ENCODE peak calls at places on chromosomes 7 and 10, in six cellular contexts. One of them, this sample, is unnamed.
A peak's percentile ranks its signal among the peaks of the same experiment; 100 is the strongest.

GRCh38 chr10:17210361-17210760 is 8.9 kb upstream of the TRDMT1 start:
- DNase-seq in endothelial cell: no peak
- DNase-seq in H9: no peak
- DNase-seq in brain microvascular endothelial cell: no peak
- DNase-seq in lower leg skin: no peak
- DNase-seq in RWPE1: no peak
- DNase-seq in this sample: no peak

GRCh38 chr10:2023687-2024086 is 286.4 kb upstream of the ADARB2 start:
- DNase-seq in endothelial cell: no peak
- DNase-seq in H9: no peak
- DNase-seq in brain microvascular endothelial cell: no peak
- DNase-seq in lower leg skin: no peak
- DNase-seq in RWPE1: no peak
- DNase-seq in this sample: no peak

GRCh38 chr7:156650042-156650441 is 9.5 kb downstream of the RNF32 start:
- DNase-seq in endothelial cell: peak; percentile 45
- DNase-seq in H9: peak; percentile 59
- DNase-seq in brain microvascular endothelial cell: no peak
- DNase-seq in lower leg skin: no peak
- DNase-seq in RWPE1: peak; percentile 23
- DNase-seq in this sample: peak; percentile 7

GRCh38 chr10:6275022-6275997 is 72.6 kb downstream of the PFKFB3 start:
- DNase-seq in endothelial cell: no peak
- DNase-seq in H9: peak; percentile 80
- DNase-seq in brain microvascular endothelial cell: peak; percentile 98
- DNase-seq in lower leg skin: peak; percentile 96
- DNase-seq in RWPE1: peak; percentile 93
- DNase-seq in this sample: peak; percentile 99

GRCh38 chr7:17301491-17302101 is 3.1 kb downstream of the AHR start:
- DNase-seq in endothelial cell: peak; percentile 18
- DNase-seq in H9: no peak
- DNase-seq in brain microvascular endothelial cell: peak; percentile 60
- DNase-seq in lower leg skin: peak; percentile 68
- DNase-seq in RWPE1: no peak
- DNase-seq in this sample: peak; percentile 31

GRCh38 chr7:21365866-21366624 is 61.8 kb upstream of the SP4 start:
- DNase-seq in endothelial cell: no peak
- DNase-seq in H9: no peak
- DNase-seq in brain microvascular endothelial cell: peak; percentile 25
- DNase-seq in lower leg skin: no peak
- DNase-seq in RWPE1: peak; percentile 79
- DNase-seq in this sample: no peak

GRCh38 chr10:85611093-85611740 is 755.4 kb downstream of the GRID1 start:
- DNase-seq in endothelial cell: no peak
- DNase-seq in H9: peak; percentile 11
- DNase-seq in brain microvascular endothelial cell: no peak
- DNase-seq in lower leg skin: no peak
- DNase-seq in RWPE1: no peak
- DNase-seq in this sample: no peak

GRCh38 chr10:117719558-117719957 is 177.0 kb downstream of the EMX2 start:
- DNase-seq in endothelial cell: no peak
- DNase-seq in H9: no peak
- DNase-seq in brain microvascular endothelial cell: no peak
- DNase-seq in lower leg skin: no peak
- DNase-seq in RWPE1: no peak
- DNase-seq in this sample: no peak

GRCh38 chr10:123687758-123688157 is 21.6 kb downstream of the GPR26 start:
- DNase-seq in endothelial cell: no peak
- DNase-seq in H9: peak; percentile 66
- DNase-seq in brain microvascular endothelial cell: no peak
- DNase-seq in lower leg skin: no peak
- DNase-seq in RWPE1: no peak
- DNase-seq in this sample: no peak

GRCh38 chr10:124106241-124106905 is 13.0 kb upstream of the CHST15 start:
- DNase-seq in endothelial cell: no peak
- DNase-seq in H9: no peak
- DNase-seq in brain microvascular endothelial cell: peak; percentile 81
- DNase-seq in lower leg skin: peak; percentile 59
- DNase-seq in RWPE1: peak; percentile 81
- DNase-seq in this sample: peak; percentile 51

GRCh38 chr7:56063882-56064625 is at the start of gene SUMF2:
- DNase-seq in endothelial cell: peak; percentile 92
- DNase-seq in H9: peak; percentile 93
- DNase-seq in brain microvascular endothelial cell: peak; percentile 74
- DNase-seq in lower leg skin: peak; percentile 84
- DNase-seq in RWPE1: peak; percentile 98
- DNase-seq in this sample: peak; percentile 71
- TF ChIP-seq CTCF in endothelial cell: no peak
- TF ChIP-seq CTCF in H9: peak; percentile 34
- TF ChIP-seq CTCF in brain microvascular endothelial cell: peak; percentile 22
- TF ChIP-seq CTCF in lower leg skin: no peak
- TF ChIP-seq CTCF in RWPE1: peak; percentile 23
- TF ChIP-seq CTCF in this sample: peak; percentile 38

GRCh38 chr7:28617308-28617707 is 205.0 kb downstream of the CREB5 start:
- DNase-seq in endothelial cell: no peak
- DNase-seq in H9: no peak
- DNase-seq in brain microvascular endothelial cell: no peak
- DNase-seq in lower leg skin: no peak
- DNase-seq in RWPE1: no peak
- DNase-seq in this sample: no peak

GRCh38 chr7:28613262-28613661 is 200.9 kb downstream of the CREB5 start:
- DNase-seq in endothelial cell: no peak
- DNase-seq in H9: no peak
- DNase-seq in brain microvascular endothelial cell: no peak
- DNase-seq in lower leg skin: no peak
- DNase-seq in RWPE1: peak; percentile 70
- DNase-seq in this sample: no peak

GRCh38 chr7:28618383-28618782 is 206.1 kb downstream of the CREB5 start:
- DNase-seq in endothelial cell: no peak
- DNase-seq in H9: no peak
- DNase-seq in brain microvascular endothelial cell: no peak
- DNase-seq in lower leg skin: no peak
- DNase-seq in RWPE1: no peak
- DNase-seq in this sample: no peak

GRCh38 chr7:28619256-28619655 is 206.9 kb downstream of the CREB5 start:
- DNase-seq in endothelial cell: no peak
- DNase-seq in H9: no peak
- DNase-seq in brain microvascular endothelial cell: no peak
- DNase-seq in lower leg skin: no peak
- DNase-seq in RWPE1: no peak
- DNase-seq in this sample: no peak

GRCh38 chr7:28615091-28615490 is 202.8 kb downstream of the CREB5 start:
- DNase-seq in endothelial cell: no peak
- DNase-seq in H9: peak; percentile 60
- DNase-seq in brain microvascular endothelial cell: no peak
- DNase-seq in lower leg skin: no peak
- DNase-seq in RWPE1: no peak
- DNase-seq in this sample: no peak
- TF ChIP-seq CTCF in endothelial cell: no peak
- TF ChIP-seq CTCF in H9: peak; percentile 61
- TF ChIP-seq CTCF in brain microvascular endothelial cell: peak; percentile 52
- TF ChIP-seq CTCF in lower leg skin: no peak
- TF ChIP-seq CTCF in RWPE1: no peak
- TF ChIP-seq CTCF in this sample: peak; percentile 9

DNA sequence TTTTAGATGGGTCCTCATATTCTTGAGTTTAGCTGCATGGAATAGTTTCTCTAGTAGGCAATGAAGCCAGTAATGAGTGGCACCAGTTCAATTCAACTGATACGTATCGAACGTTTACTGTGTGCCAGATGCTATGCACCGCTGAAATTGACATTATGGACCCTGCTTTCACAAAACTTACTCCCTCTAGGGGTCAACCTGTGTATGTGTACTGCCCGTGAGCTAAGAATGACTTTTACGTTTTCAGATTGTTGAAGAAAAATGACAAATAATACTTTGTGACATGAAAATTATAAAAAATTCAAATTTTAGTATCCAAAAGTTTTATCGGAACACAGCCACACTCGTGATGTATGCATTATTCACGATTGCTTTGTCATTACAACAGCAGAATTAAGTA is 95.5 kb downstream of the ZMYND11 start:
- DNase-seq in endothelial cell: peak; percentile 5
- DNase-seq in H9: no peak
- DNase-seq in brain microvascular endothelial cell: no peak
- DNase-seq in lower leg skin: no peak
- DNase-seq in RWPE1: no peak
- DNase-seq in this sample: no peak
- TF ChIP-seq CTCF in endothelial cell: peak; percentile 75
- TF ChIP-seq CTCF in H9: peak; percentile 82
- TF ChIP-seq CTCF in brain microvascular endothelial cell: peak; percentile 59
- TF ChIP-seq CTCF in lower leg skin: no peak
- TF ChIP-seq CTCF in RWPE1: peak; percentile 27
- TF ChIP-seq CTCF in this sample: peak; percentile 76

GRCh38 chr7:117375380-117375779 is 51.9 kb downstream of the ASZ1 start:
- DNase-seq in endothelial cell: no peak
- DNase-seq in H9: no peak
- DNase-seq in brain microvascular endothelial cell: no peak
- DNase-seq in lower leg skin: no peak
- DNase-seq in RWPE1: no peak
- DNase-seq in this sample: no peak
- TF ChIP-seq CTCF in endothelial cell: no peak
- TF ChIP-seq CTCF in H9: peak; percentile 38
- TF ChIP-seq CTCF in brain microvascular endothelial cell: peak; percentile 43
- TF ChIP-seq CTCF in lower leg skin: no peak
- TF ChIP-seq CTCF in RWPE1: peak; percentile 10
- TF ChIP-seq CTCF in this sample: peak; percentile 51

GRCh38 chr7:80997841-80998240 is 79.0 kb upstream of the SEMA3C start:
- DNase-seq in endothelial cell: no peak
- DNase-seq in H9: no peak
- DNase-seq in brain microvascular endothelial cell: no peak
- DNase-seq in lower leg skin: no peak
- DNase-seq in RWPE1: no peak
- DNase-seq in this sample: no peak
- TF ChIP-seq CTCF in endothelial cell: no peak
- TF ChIP-seq CTCF in H9: no peak
- TF ChIP-seq CTCF in brain microvascular endothelial cell: no peak
- TF ChIP-seq CTCF in lower leg skin: no peak
- TF ChIP-seq CTCF in RWPE1: no peak
- TF ChIP-seq CTCF in this sample: no peak

DNA sequence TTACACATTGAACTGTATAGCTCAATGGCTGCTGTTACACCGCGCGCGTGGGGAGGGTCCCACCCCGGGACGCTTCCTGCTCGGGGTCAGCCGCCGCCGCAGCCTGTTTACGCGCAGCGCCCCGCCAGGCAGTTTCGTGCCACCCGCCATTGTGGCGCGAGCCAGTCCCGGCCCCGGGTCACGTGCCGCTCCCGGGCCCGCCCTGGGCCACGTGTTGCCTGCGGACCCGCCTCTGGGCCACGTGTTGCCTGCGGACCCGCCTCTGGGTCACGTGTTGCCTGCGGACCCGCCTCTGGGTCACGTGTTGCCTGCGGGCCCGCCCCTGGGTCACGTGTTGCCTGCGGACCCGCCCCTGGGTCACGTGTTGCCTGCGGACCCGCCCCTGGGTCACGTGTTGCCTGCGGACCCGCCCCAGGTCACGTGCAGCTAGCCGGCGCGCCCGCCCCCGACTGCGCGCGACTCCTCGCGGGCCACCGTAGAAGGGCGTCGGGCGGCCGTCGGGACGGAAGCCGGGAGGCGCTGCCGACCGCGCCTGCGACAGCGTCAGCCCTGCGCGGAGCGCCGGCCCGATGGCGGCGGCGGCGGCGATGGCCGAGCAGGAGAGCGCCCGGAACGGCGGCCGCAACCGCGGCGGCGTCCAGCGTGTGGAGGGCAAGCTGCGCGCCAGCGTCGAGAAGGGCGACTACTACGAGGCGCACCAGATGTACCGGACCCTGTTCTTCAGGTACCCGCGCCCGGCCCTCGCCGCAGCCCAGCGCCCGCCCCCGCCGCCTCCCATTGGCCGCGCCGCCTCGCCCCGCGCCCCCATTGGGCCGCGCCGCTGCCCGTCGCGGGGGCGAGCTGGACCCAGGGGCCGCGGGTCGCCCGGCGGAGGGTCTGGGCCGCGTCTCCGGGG is at the start of gene GET4:
- DNase-seq in endothelial cell: peak; percentile 97
- DNase-seq in H9: peak; percentile 96
- DNase-seq in brain microvascular endothelial cell: peak; percentile 95
- DNase-seq in lower leg skin: peak; percentile 94
- DNase-seq in RWPE1: peak; percentile 86
- DNase-seq in this sample: peak; percentile 96
- TF ChIP-seq CTCF in endothelial cell: no peak
- TF ChIP-seq CTCF in H9: peak; percentile 16
- TF ChIP-seq CTCF in brain microvascular endothelial cell: peak; percentile 11
- TF ChIP-seq CTCF in lower leg skin: no peak
- TF ChIP-seq CTCF in RWPE1: no peak
- TF ChIP-seq CTCF in this sample: peak; percentile 45

GRCh38 chr7:24979470-24979862 is 512 bp downstream of the OSBPL3 start:
- DNase-seq in endothelial cell: peak; percentile 64
- DNase-seq in H9: no peak
- DNase-seq in brain microvascular endothelial cell: peak; percentile 47
- DNase-seq in lower leg skin: no peak
- DNase-seq in RWPE1: peak; percentile 58
- DNase-seq in this sample: no peak

GRCh38 chr7:24981544-24981951 is 1.6 kb upstream of the OSBPL3 start:
- DNase-seq in endothelial cell: peak; percentile 27
- DNase-seq in H9: peak; percentile 44
- DNase-seq in brain microvascular endothelial cell: peak; percentile 46
- DNase-seq in lower leg skin: peak; percentile 46
- DNase-seq in RWPE1: peak; percentile 52
- DNase-seq in this sample: peak; percentile 83

GRCh38 chr7:24980695-24981543 is 941 bp upstream of the OSBPL3 start:
- DNase-seq in endothelial cell: no peak
- DNase-seq in H9: peak; percentile 49
- DNase-seq in brain microvascular endothelial cell: no peak
- DNase-seq in lower leg skin: no peak
- DNase-seq in RWPE1: peak; percentile 62
- DNase-seq in this sample: peak; percentile 48

GRCh38 chr7:24979863-24980694 is at the start of gene OSBPL3:
- DNase-seq in endothelial cell: peak; percentile 94
- DNase-seq in H9: peak; percentile 95
- DNase-seq in brain microvascular endothelial cell: peak; percentile 92
- DNase-seq in lower leg skin: peak; percentile 94
- DNase-seq in RWPE1: peak; percentile 98
- DNase-seq in this sample: peak; percentile 94

DNA sequence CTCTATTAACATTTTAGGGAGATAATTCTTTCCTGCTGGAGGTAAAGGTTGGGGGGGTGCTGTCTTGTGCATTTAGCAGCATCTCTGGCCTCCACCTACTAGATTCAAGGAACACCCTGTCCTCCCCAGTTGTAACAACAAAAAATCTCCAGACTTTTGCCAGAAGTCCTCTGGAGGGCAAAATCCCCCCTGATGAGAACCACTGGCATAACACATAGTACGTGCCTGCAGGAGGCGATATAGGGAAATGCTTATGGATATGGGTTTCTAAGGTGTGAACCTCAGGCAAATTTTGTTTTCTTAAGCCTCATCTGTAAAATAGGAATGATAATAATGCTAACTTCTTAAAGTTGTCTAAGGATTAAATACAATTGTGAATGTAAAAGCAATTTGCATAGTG is 2.9 kb upstream of the OSBPL3 start:
- DNase-seq in endothelial cell: no peak
- DNase-seq in H9: no peak
- DNase-seq in brain microvascular endothelial cell: no peak
- DNase-seq in lower leg skin: no peak
- DNase-seq in RWPE1: no peak
- DNase-seq in this sample: no peak
- TF ChIP-seq CTCF in endothelial cell: no peak
- TF ChIP-seq CTCF in H9: peak; percentile 61
- TF ChIP-seq CTCF in brain microvascular endothelial cell: peak; percentile 54
- TF ChIP-seq CTCF in lower leg skin: no peak
- TF ChIP-seq CTCF in RWPE1: no peak
- TF ChIP-seq CTCF in this sample: peak; percentile 74

This sample was measured in HFFc6.